ENCODE peak calls at places on chromosomes 3 and 15, in six cellular contexts. E is cardiac muscle cell; S is NCI-H1105; C is stimulated activated CD4-positive, alpha-beta T cell treated with anti-CD3 and anti-CD28 coated beads, Interleukin-1b, Interleukin-23, amount 100 ng/mL, for 24 hours; F is psoas muscle; I is lung. P is an unnamed sample.

GRCh38 chr3:102036015-102036414 is 186.7 kb downstream of the NFKBIZ start:
- DNase-seq in E (no peak), S (no peak), C (no peak), F (no peak), I (no peak), P (no peak)

GRCh38 chr3:161081675-161082462 is 23.3 kb downstream of the B3GALNT1 start:
- DNase-seq in E (no peak), S (no peak), C (no peak), F (no peak), I (no peak), P (peak)

GRCh38 chr15:67149859-67150824 is 84.7 kb downstream of the SMAD3 start:
- DNase-seq in E (no peak), S (no peak), C (no peak), F (peak), I (peak), P (peak)

GRCh38 chr3:178671261-178672191 is 135.3 kb downstream of the KCNMB2 start:
- DNase-seq in E (peak), S (no peak), C (no peak), F (no peak), I (no peak), P (no peak)

GRCh38 chr3:45992820-45993219 is 2.8 kb downstream of the FYCO1 start:
- DNase-seq in E (no peak), S (no peak), C (no peak), F (no peak), I (no peak), P (no peak)

GRCh38 chr15:43792761-43793493 is 807 bp downstream of the SERF2 start:
- DNase-seq in E (peak), S (no peak), C (no peak), F (peak), I (peak), P (no peak)

GRCh38 chr15:59168536-59168935 is 38.1 kb upstream of the LDHAL6B start:
- DNase-seq in E (no peak), S (no peak), C (no peak), F (no peak), I (no peak), P (no peak)

GRCh38 chr3:151599103-151599672 is 134.5 kb upstream of the AADACL2 start:
- DNase-seq in E (no peak), S (no peak), C (no peak), F (no peak), I (no peak), P (no peak)

GRCh38 chr3:11932636-11933035 is 71.6 kb upstream of the SYN2 start:
- DNase-seq in E (no peak), S (no peak), C (no peak), F (no peak), I (no peak), P (no peak)

GRCh38 chr15:35458176-35458856 is 87.6 kb downstream of the DPH6 start:
- DNase-seq in E (no peak), S (no peak), C (no peak), F (no peak), I (no peak), P (no peak)

GRCh38 chr3:129611446-129611800 is 4.9 kb upstream of the PLXND1 start:
- DNase-seq in E (no peak), S (no peak), C (no peak), F (no peak), I (no peak), P (peak)

GRCh38 chr15:33601461-33601860 is 290.7 kb downstream of the RYR3 start:
- DNase-seq in E (no peak), S (no peak), C (no peak), F (no peak), I (no peak), P (no peak)

GRCh38 chr3:53046171-53047170 is 598 bp upstream of the SFMBT1 start:
- DNase-seq in E (peak), S (no peak), C (peak), F (peak), I (peak), P (peak)

GRCh38 chr3:71423151-71423906 is 160.2 kb downstream of the FOXP1 start:
- DNase-seq in E (no peak), S (peak), C (no peak), F (no peak), I (no peak), P (peak)

GRCh38 chr3:169091196-169091595 is 572.3 kb downstream of the MECOM start:
- DNase-seq in E (no peak), S (no peak), C (no peak), F (no peak), I (no peak), P (no peak)

GRCh38 chr15:59401810-59402569 is 29.3 kb upstream of the MYO1E start:
- DNase-seq in E (no peak), S (peak), C (no peak), F (no peak), I (no peak), P (no peak)

P was measured in left ventricle myocardium inferior.